ENCODE peak calls at places on chromosomes 5 and 9, in four cellular contexts. One of them, this sample, is unnamed.

GRCh38 chr5:180291234-180291940 is 496 bp downstream of the MAPK9 start:
- DNase-seq in mucosa of gallbladder: no peak
- DNase-seq in OCI-LY7: peak
- DNase-seq in activated CD4-positive, CD25-positive, alpha-beta regulatory T cell: peak
- DNase-seq in this sample: no peak

GRCh38 chr9:93108301-93109041 is 12.5 kb downstream of the CARD19 start:
- DNase-seq in mucosa of gallbladder: no peak
- DNase-seq in OCI-LY7: peak
- DNase-seq in activated CD4-positive, CD25-positive, alpha-beta regulatory T cell: peak
- DNase-seq in this sample: no peak

GRCh38 chr5:148653840-148654781 is at the start of gene HTR4:
- DNase-seq in mucosa of gallbladder: no peak
- DNase-seq in activated CD4-positive, CD25-positive, alpha-beta regulatory T cell: no peak
- DNase-seq in OCI-LY7: no peak
- DNase-seq in this sample: no peak

GRCh38 chr5:39928709-39929108 is 503.9 kb upstream of the DAB2 start:
- DNase-seq in activated CD4-positive, CD25-positive, alpha-beta regulatory T cell: no peak
- DNase-seq in OCI-LY7: no peak
- DNase-seq in mucosa of gallbladder: no peak
- DNase-seq in this sample: no peak

GRCh38 chr5:164235176-164235914 is 729.9 kb downstream of the MAT2B start:
- DNase-seq in OCI-LY7: no peak
- DNase-seq in activated CD4-positive, CD25-positive, alpha-beta regulatory T cell: no peak
- DNase-seq in mucosa of gallbladder: no peak
- DNase-seq in this sample: no peak

GRCh38 chr9:16154570-16155078 is 601.8 kb downstream of the CCDC171 start:
- DNase-seq in activated CD4-positive, CD25-positive, alpha-beta regulatory T cell: no peak
- DNase-seq in mucosa of gallbladder: peak
- DNase-seq in OCI-LY7: peak
- DNase-seq in this sample: no peak

GRCh38 chr5:158899201-158899600 is 200.5 kb downstream of the EBF1 start:
- DNase-seq in OCI-LY7: no peak
- DNase-seq in activated CD4-positive, CD25-positive, alpha-beta regulatory T cell: no peak
- DNase-seq in mucosa of gallbladder: no peak
- DNase-seq in this sample: no peak

GRCh38 chr5:148915224-148915803 is 88.9 kb downstream of the ADRB2 start:
- DNase-seq in activated CD4-positive, CD25-positive, alpha-beta regulatory T cell: no peak
- DNase-seq in OCI-LY7: no peak
- DNase-seq in mucosa of gallbladder: no peak
- DNase-seq in this sample: no peak

GRCh38 chr9:89920901-89921300 is 316.1 kb downstream of the GADD45G start:
- DNase-seq in mucosa of gallbladder: no peak
- DNase-seq in OCI-LY7: no peak
- DNase-seq in activated CD4-positive, CD25-positive, alpha-beta regulatory T cell: no peak
- DNase-seq in this sample: no peak

GRCh38 chr5:67620386-67621039 is 423.9 kb upstream of the CD180 start:
- DNase-seq in mucosa of gallbladder: no peak
- DNase-seq in OCI-LY7: no peak
- DNase-seq in activated CD4-positive, CD25-positive, alpha-beta regulatory T cell: no peak
- DNase-seq in this sample: peak

GRCh38 chr9:35756743-35757526 is 2.9 kb upstream of the MSMP start:
- DNase-seq in activated CD4-positive, CD25-positive, alpha-beta regulatory T cell: peak
- DNase-seq in OCI-LY7: peak
- DNase-seq in mucosa of gallbladder: peak
- DNase-seq in this sample: no peak

GRCh38 chr9:77864096-77864889 is 167.3 kb downstream of the GNAQ start:
- DNase-seq in mucosa of gallbladder: no peak
- DNase-seq in OCI-LY7: peak
- DNase-seq in activated CD4-positive, CD25-positive, alpha-beta regulatory T cell: no peak
- DNase-seq in this sample: no peak

GRCh38 chr9:128102861-128103588 is 24.5 kb downstream of the PTGES2 start:
- DNase-seq in OCI-LY7: no peak
- DNase-seq in activated CD4-positive, CD25-positive, alpha-beta regulatory T cell: no peak
- DNase-seq in mucosa of gallbladder: peak
- DNase-seq in this sample: no peak

GRCh38 chr9:127034691-127035090 is 87.7 kb downstream of the ANGPTL2 start:
- DNase-seq in OCI-LY7: no peak
- DNase-seq in mucosa of gallbladder: no peak
- DNase-seq in activated CD4-positive, CD25-positive, alpha-beta regulatory T cell: no peak
- DNase-seq in this sample: no peak

GRCh38 chr9:13529321-13530104 is 250.0 kb upstream of the MPDZ start:
- DNase-seq in OCI-LY7: no peak
- DNase-seq in mucosa of gallbladder: no peak
- DNase-seq in activated CD4-positive, CD25-positive, alpha-beta regulatory T cell: no peak
- DNase-seq in this sample: peak

GRCh38 chr9:28650327-28650726 is 1077.0 kb upstream of the C9orf72 start:
- DNase-seq in activated CD4-positive, CD25-positive, alpha-beta regulatory T cell: no peak
- DNase-seq in mucosa of gallbladder: no peak
- DNase-seq in OCI-LY7: no peak
- DNase-seq in this sample: no peak

GRCh38 chr5:52661903-52662302 is 125.8 kb upstream of the ITGA1 start:
- DNase-seq in activated CD4-positive, CD25-positive, alpha-beta regulatory T cell: no peak
- DNase-seq in OCI-LY7: no peak
- DNase-seq in mucosa of gallbladder: no peak
- DNase-seq in this sample: no peak

GRCh38 chr5:177366528-177367322 is 9.0 kb downstream of the RGS14 start:
- DNase-seq in mucosa of gallbladder: peak
- DNase-seq in activated CD4-positive, CD25-positive, alpha-beta regulatory T cell: no peak
- DNase-seq in OCI-LY7: no peak
- DNase-seq in this sample: peak

GRCh38 chr5:849651-850301 is 1.0 kb downstream of the ZDHHC11 start:
- DNase-seq in OCI-LY7: no peak
- DNase-seq in activated CD4-positive, CD25-positive, alpha-beta regulatory T cell: no peak
- DNase-seq in mucosa of gallbladder: no peak
- DNase-seq in this sample: no peak

GRCh38 chr5:1826235-1826980 is 25.2 kb downstream of the NDUFS6 start:
- DNase-seq in OCI-LY7: no peak
- DNase-seq in activated CD4-positive, CD25-positive, alpha-beta regulatory T cell: no peak
- DNase-seq in mucosa of gallbladder: no peak
- DNase-seq in this sample: no peak

GRCh38 chr9:70816316-70816715 is 305.1 kb downstream of the TRPM3 start:
- DNase-seq in OCI-LY7: no peak
- DNase-seq in mucosa of gallbladder: no peak
- DNase-seq in activated CD4-positive, CD25-positive, alpha-beta regulatory T cell: no peak
- DNase-seq in this sample: no peak

GRCh38 chr9:93037476-93037971 is 21.0 kb upstream of the SUSD3 start:
- DNase-seq in mucosa of gallbladder: no peak
- DNase-seq in OCI-LY7: no peak
- DNase-seq in activated CD4-positive, CD25-positive, alpha-beta regulatory T cell: no peak
- DNase-seq in this sample: no peak

GRCh38 chr9:93792358-93792757 is 162.8 kb downstream of the BARX1 start:
- DNase-seq in OCI-LY7: no peak
- DNase-seq in activated CD4-positive, CD25-positive, alpha-beta regulatory T cell: no peak
- DNase-seq in mucosa of gallbladder: no peak
- DNase-seq in this sample: no peak

GRCh38 chr5:72123764-72124163 is 16.5 kb downstream of the MAP1B start:
- DNase-seq in activated CD4-positive, CD25-positive, alpha-beta regulatory T cell: no peak
- DNase-seq in OCI-LY7: no peak
- DNase-seq in mucosa of gallbladder: no peak
- DNase-seq in this sample: no peak